ENCODE peak calls at places on chromosomes 5 and 9, in ten cellular contexts. E is fibroblast of lung, U is Peyer's patch, T is lower leg skin, K is lower lobe of right lung, Z is PC-3, H is lung, V is GM06990, R is heart right ventricle, J is GM12865. L is an unnamed sample.

GRCh38 chr5:87411586-87412416 is 929 bp downstream of the CCNH start:
- DNase-seq in J (peak), Z (peak), U (peak), T (no peak), V (no peak), R (no peak), K (no peak), E (peak), H (no peak), L (no peak)

GRCh38 chr5:42423285-42424152 is at the start of gene GHR:
- DNase-seq in K (peak), H (peak), J (peak), T (peak), R (peak), Z (peak), V (peak), U (peak), E (peak), L (peak)

GRCh38 chr5:31965227-31965626 is 208.9 kb downstream of the GOLPH3 start:
- DNase-seq in T (no peak), K (no peak), J (no peak), E (no peak), R (no peak), Z (no peak), V (no peak), H (no peak), U (no peak), L (no peak)

GRCh38 chr5:108144332-108144731 is 237.6 kb downstream of the FBXL17 start:
- DNase-seq in H (no peak), J (no peak), R (no peak), K (no peak), V (no peak), T (no peak), E (peak), U (no peak), Z (no peak), L (no peak)

GRCh38 chr5:132086277-132086794 is 12.7 kb downstream of the CSF2 start:
- DNase-seq in E (peak), T (no peak), J (no peak), U (no peak), V (no peak), R (peak), K (no peak), H (peak), Z (peak), L (no peak)

GRCh38 chr9:133204993-133205336 is 4.1 kb downstream of the OBP2B start:
- DNase-seq in V (no peak), U (no peak), K (no peak), Z (no peak), T (peak), R (no peak), J (no peak), E (no peak), H (no peak), L (no peak)

GRCh38 chr5:35436441-35437057 is 181.1 kb upstream of the SPEF2 start:
- DNase-seq in T (no peak), Z (peak), V (peak), J (peak), K (no peak), E (peak), U (no peak), R (no peak), H (no peak), L (no peak)

GRCh38 chr5:93378073-93378472 is 202.9 kb downstream of the NR2F1-AS1 start:
- DNase-seq in U (no peak), V (no peak), E (peak), K (no peak), Z (peak), R (no peak), J (no peak), T (no peak), H (no peak), L (peak)

GRCh38 chr5:167665841-167666375 is 625.5 kb upstream of the WWC1 start:
- DNase-seq in U (no peak), Z (no peak), J (no peak), V (no peak), R (no peak), H (no peak), K (no peak), T (no peak), E (no peak), L (no peak)

GRCh38 chr9:120702075-120702474 is 12.2 kb downstream of the MEGF9 start:
- DNase-seq in Z (peak), K (no peak), V (no peak), R (no peak), T (no peak), J (no peak), H (no peak), E (no peak), U (no peak), L (no peak)

GRCh38 chr9:127739614-127740322 is 4.7 kb upstream of the TOR2A start:
- DNase-seq in U (no peak), R (peak), H (no peak), K (no peak), J (no peak), Z (no peak), E (no peak), T (no peak), V (no peak), L (no peak)

GRCh38 chr5:179310439-179311090 is 34.7 kb downstream of the ADAMTS2 start:
- DNase-seq in U (no peak), J (no peak), Z (no peak), T (peak), V (no peak), K (no peak), R (peak), E (no peak), H (no peak), L (no peak)

GRCh38 chr5:156450778-156451177 is 123.8 kb downstream of the SGCD start:
- DNase-seq in J (no peak), E (no peak), T (no peak), U (no peak), K (no peak), V (no peak), Z (no peak), H (no peak), R (no peak), L (no peak)

GRCh38 chr5:50445281-50445949 is 4.3 kb upstream of the EMB start:
- DNase-seq in R (no peak), H (no peak), T (no peak), V (peak), K (no peak), Z (no peak), E (no peak), U (peak), J (peak), L (no peak)

GRCh38 chr5:16051246-16051645 is 128.3 kb downstream of the MARCHF11 start:
- DNase-seq in T (no peak), Z (no peak), E (no peak), R (no peak), K (no peak), U (no peak), H (no peak), J (no peak), V (no peak), L (peak)

GRCh38 chr5:88690619-88691560 is 192.1 kb downstream of the MEF2C start:
- DNase-seq in H (peak), U (peak), R (peak), V (peak), K (peak), T (peak), Z (peak), E (peak), J (peak), L (no peak)

GRCh38 chr5:128630078-128630575 is 92.1 kb upstream of the FBN2 start:
- DNase-seq in H (no peak), Z (no peak), J (no peak), R (no peak), U (no peak), T (no peak), K (no peak), E (no peak), V (no peak), L (no peak)

GRCh38 chr9:38024036-38024681 is 44.9 kb downstream of the SHB start:
- DNase-seq in T (no peak), R (no peak), H (peak), Z (no peak), K (peak), E (peak), U (no peak), J (no peak), V (no peak), L (no peak)

GRCh38 chr5:119037496-119038215 is 33.2 kb upstream of the DMXL1 start:
- DNase-seq in E (peak), R (no peak), V (no peak), H (no peak), Z (peak), T (no peak), U (no peak), J (no peak), K (no peak), L (peak)

GRCh38 chr5:93150311-93151012 is 430.6 kb downstream of the NR2F1-AS1 start:
- DNase-seq in U (no peak), K (no peak), E (no peak), R (no peak), T (no peak), J (no peak), V (no peak), Z (peak), H (no peak), L (no peak)

GRCh38 chr5:157651623-157652376 is 438 bp downstream of the SOX30 start:
- DNase-seq in U (peak), T (peak), K (peak), J (peak), R (peak), V (peak), E (peak), H (peak), Z (no peak), L (peak)

GRCh38 chr5:141560725-141561483 is 57.9 kb downstream of the DIAPH1 start:
- DNase-seq in H (peak), E (peak), J (no peak), U (no peak), K (peak), V (no peak), Z (peak), R (peak), T (peak), L (peak)

GRCh38 chr9:35867538-35867937 is 2.7 kb downstream of the OR13J1 start:
- DNase-seq in T (no peak), Z (no peak), E (no peak), V (no peak), R (no peak), U (no peak), H (peak), K (no peak), J (no peak), L (no peak)

GRCh38 chr9:88418025-88418424 is 29.8 kb downstream of the SPIN1 start:
- DNase-seq in K (no peak), U (no peak), V (no peak), T (no peak), R (no peak), J (no peak), Z (no peak), H (no peak), E (no peak), L (no peak)
- H3K4me3 ChIP-seq in K (no peak), U (no peak), V (no peak), T (no peak), R (no peak), J (no peak), Z (no peak), H (no peak), E (no peak), L (no peak)

GRCh38 chr9:109588415-109588814 is 90.3 kb upstream of the PTPN3 start:
- DNase-seq in J (no peak), R (no peak), U (no peak), E (no peak), T (no peak), V (no peak), H (no peak), Z (no peak), K (no peak), L (no peak)
- TF ChIP-seq CTCF in J (no peak), R (peak), U (no peak), E (no peak), T (no peak), V (no peak), H (no peak), Z (no peak), K (no peak), L (no peak)

GRCh38 chr9:99445920-99446319 is 223.8 kb downstream of the SEC61B start:
- DNase-seq in Z (no peak), R (no peak), T (no peak), U (no peak), K (no peak), E (no peak), H (no peak), J (no peak), V (no peak), L (no peak)
- H3K4me3 ChIP-seq in Z (no peak), R (no peak), T (no peak), U (no peak), K (no peak), E (no peak), H (no peak), J (no peak), V (no peak), L (no peak)

GRCh38 chr5:171743786-171744076 is 41.9 kb upstream of the SMIM23 start:
- DNase-seq in T (no peak), E (no peak), R (no peak), H (no peak), U (no peak), Z (no peak), K (no peak), J (peak), V (no peak), L (no peak)
- TF ChIP-seq CTCF in T (no peak), E (no peak), R (no peak), H (no peak), U (no peak), Z (no peak), K (no peak), J (no peak), V (no peak), L (no peak)

GRCh38 chr5:37838152-37838932 is 1.5 kb downstream of the GDNF start:
- DNase-seq in Z (peak), J (no peak), R (no peak), E (no peak), H (no peak), U (no peak), V (no peak), K (no peak), T (no peak), L (no peak)
- H3K4me3 ChIP-seq in Z (peak), J (no peak), R (peak), E (peak), H (no peak), U (peak), V (no peak), K (peak), T (peak), L (no peak)

L was measured in retinal pigment epithelial cell.